ENCODE peak calls at places on chromosomes 16 and 17, in seven cellular contexts. Y is GM12865, J is astrocyte of the spinal cord, B is psoas muscle, N is choroid plexus epithelial cell, X is NB4, O is ascending aorta. I is an unnamed sample.

GRCh38 chr17:835263-835662 is 53.1 kb downstream of the MRM3 start:
- DNase-seq in X (no peak), O (no peak), J (peak), B (peak), N (peak), Y (no peak), I (no peak)

GRCh38 chr17:31564883-31565297 is 173.4 kb downstream of the RAB11FIP4 start:
- DNase-seq in J (peak), X (peak), Y (no peak), B (no peak), O (no peak), N (peak), I (no peak)

GRCh38 chr17:7780736-7781135 is 53.3 kb upstream of the KDM6B start:
- DNase-seq in B (no peak), J (no peak), O (no peak), X (no peak), N (no peak), Y (no peak), I (no peak)

GRCh38 chr16:84514295-84514873 is 9.9 kb upstream of the MEAK7 start:
- DNase-seq in J (no peak), B (no peak), X (no peak), O (no peak), N (no peak), Y (no peak), I (no peak)

GRCh38 chr16:73546351-73546845 is 498.5 kb upstream of the ZFHX3 start:
- DNase-seq in J (no peak), N (no peak), Y (no peak), X (no peak), O (no peak), B (no peak), I (no peak)

GRCh38 chr16:27972500-27972899 is 91.0 kb downstream of the GSG1L start:
- DNase-seq in N (peak), X (peak), O (peak), Y (peak), B (no peak), J (peak), I (peak)

GRCh38 chr17:4585203-4585939 is 1.0 kb downstream of the SMTNL2 start:
- DNase-seq in J (no peak), B (peak), N (no peak), O (no peak), X (no peak), Y (no peak), I (no peak)

GRCh38 chr17:1271020-1271423 is 778 bp downstream of the BHLHA9 start:
- DNase-seq in B (no peak), N (no peak), J (no peak), Y (no peak), O (no peak), X (no peak), I (no peak)

GRCh38 chr17:46159686-46160085 is 33.5 kb downstream of the KANSL1 start:
- DNase-seq in N (peak), B (no peak), X (no peak), J (peak), O (no peak), Y (no peak), I (no peak)

GRCh38 chr16:29900888-29901606 is 759 bp downstream of the ASPHD1 start:
- DNase-seq in B (no peak), X (no peak), N (peak), Y (no peak), J (no peak), O (no peak), I (no peak)

GRCh38 chr16:19132898-19133297 is 19.1 kb downstream of the ITPRIPL2 start:
- DNase-seq in N (no peak), B (no peak), Y (peak), O (no peak), J (no peak), X (no peak), I (no peak)

GRCh38 chr17:38444151-38444550 is 15.9 kb downstream of the ARHGAP23 start:
- DNase-seq in X (peak), N (peak), B (peak), O (peak), Y (peak), J (peak), I (peak)

GRCh38 chr17:80694992-80695912 is 150.6 kb downstream of the RPTOR start:
- DNase-seq in B (no peak), Y (no peak), O (no peak), X (no peak), N (no peak), J (no peak), I (no peak)

GRCh38 chr17:57294629-57295501 is 38.5 kb downstream of the MSI2 start:
- DNase-seq in N (peak), B (peak), Y (no peak), J (peak), X (peak), O (no peak), I (no peak)

GRCh38 chr16:15946257-15947044 is 3.0 kb upstream of the ABCC1 start:
- DNase-seq in O (no peak), J (peak), Y (no peak), N (peak), B (no peak), X (no peak), I (no peak)

GRCh38 chr17:20955437-20956323 is 87.1 kb downstream of the USP22 start:
- DNase-seq in X (no peak), O (no peak), B (peak), Y (no peak), N (peak), J (peak), I (no peak)

GRCh38 chr16:80158766-80159165 is 382.0 kb upstream of the DYNLRB2 start:
- DNase-seq in B (no peak), X (no peak), N (peak), Y (no peak), J (peak), O (no peak), I (no peak)

GRCh38 chr17:50147841-50148225 is 2.6 kb downstream of the PPP1R9B start:
- DNase-seq in Y (peak), J (no peak), X (no peak), N (no peak), B (no peak), O (peak), I (no peak)
- H3K4me3 ChIP-seq in Y (peak), J (peak), X (peak), N (peak), B (peak), O (peak), I (peak)

DNA sequence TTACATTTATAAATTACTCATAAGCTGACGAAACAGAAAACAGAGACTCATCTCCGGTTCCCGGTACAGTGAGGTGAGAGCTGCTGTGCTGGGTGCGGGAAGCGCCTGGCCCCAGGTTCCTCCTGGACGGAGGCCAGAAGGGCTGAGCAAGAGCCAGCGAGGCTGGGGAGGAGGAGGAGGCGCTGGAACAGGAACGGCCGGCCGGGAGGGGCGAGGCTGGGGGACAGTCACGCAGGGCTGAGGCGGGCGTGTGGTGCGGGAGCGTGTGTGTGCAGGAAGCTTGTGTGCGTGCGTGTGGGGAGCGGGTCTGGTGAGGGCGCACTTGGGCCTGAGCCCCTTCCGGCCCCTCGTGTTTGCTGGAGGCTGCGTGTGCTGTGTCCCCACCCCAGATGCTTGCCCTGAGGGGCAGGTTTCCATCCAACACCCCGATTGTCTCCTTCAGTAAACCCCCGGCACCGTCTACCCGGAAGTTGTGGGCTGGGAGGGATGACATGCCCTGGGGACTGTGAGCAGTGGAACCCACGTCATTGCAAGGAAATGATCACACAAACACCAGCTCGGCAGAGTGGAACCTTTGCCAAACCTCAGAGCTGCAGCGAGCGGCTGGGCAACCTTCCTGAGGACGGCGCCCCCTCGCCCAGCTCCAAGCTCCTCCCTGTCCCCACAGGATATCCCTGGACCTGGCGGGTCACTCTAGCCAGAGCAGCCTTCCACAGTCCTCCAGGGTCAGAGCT is 19.4 kb downstream of the CD7 start:
- DNase-seq in J (peak), N (peak), B (peak), Y (peak), X (peak), O (peak), I (peak)
- H3K4me3 ChIP-seq in J (peak), N (peak), B (peak), Y (peak), X (peak), O (peak), I (peak)

DNA sequence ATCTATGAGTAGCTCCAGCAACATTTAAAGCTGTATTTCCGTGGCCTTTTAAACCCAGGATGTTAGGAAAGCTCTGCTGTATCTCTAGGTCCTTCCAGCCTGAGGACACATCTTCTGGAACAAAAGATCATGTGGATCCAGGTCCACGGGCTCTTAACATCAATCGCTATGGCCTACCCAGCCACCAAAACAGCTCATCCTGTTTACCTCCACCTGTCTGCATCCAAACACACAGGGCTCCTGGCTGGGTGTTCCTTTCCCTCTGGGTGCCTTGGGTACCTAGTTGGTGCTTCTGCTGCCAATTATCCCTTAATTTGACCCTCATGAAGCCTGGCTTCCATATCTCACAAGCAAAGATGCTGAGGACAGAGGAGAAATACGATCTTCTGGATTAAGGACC is 7.0 kb downstream of the PMP22 start:
- DNase-seq in J (no peak), B (no peak), O (no peak), Y (no peak), X (no peak), N (no peak), I (no peak)
- H3K4me3 ChIP-seq in J (no peak), B (peak), O (no peak), Y (no peak), X (no peak), N (no peak), I (no peak)

GRCh38 chr17:82890339-82890730 is 50.5 kb upstream of the ZNF750 start:
- DNase-seq in J (no peak), B (no peak), X (no peak), N (no peak), O (no peak), Y (no peak), I (no peak)

GRCh38 chr17:82887255-82888164 is 47.7 kb upstream of the ZNF750 start:
- DNase-seq in B (no peak), X (peak), J (no peak), O (no peak), Y (no peak), N (peak), I (no peak)

GRCh38 chr17:82890926-82891678 is 51.3 kb upstream of the ZNF750 start:
- DNase-seq in J (no peak), B (no peak), O (no peak), N (no peak), X (no peak), Y (no peak), I (no peak)

GRCh38 chr17:82889496-82890338 is 49.9 kb upstream of the ZNF750 start:
- DNase-seq in B (no peak), X (no peak), Y (no peak), N (no peak), O (no peak), J (no peak), I (no peak)

DNA sequence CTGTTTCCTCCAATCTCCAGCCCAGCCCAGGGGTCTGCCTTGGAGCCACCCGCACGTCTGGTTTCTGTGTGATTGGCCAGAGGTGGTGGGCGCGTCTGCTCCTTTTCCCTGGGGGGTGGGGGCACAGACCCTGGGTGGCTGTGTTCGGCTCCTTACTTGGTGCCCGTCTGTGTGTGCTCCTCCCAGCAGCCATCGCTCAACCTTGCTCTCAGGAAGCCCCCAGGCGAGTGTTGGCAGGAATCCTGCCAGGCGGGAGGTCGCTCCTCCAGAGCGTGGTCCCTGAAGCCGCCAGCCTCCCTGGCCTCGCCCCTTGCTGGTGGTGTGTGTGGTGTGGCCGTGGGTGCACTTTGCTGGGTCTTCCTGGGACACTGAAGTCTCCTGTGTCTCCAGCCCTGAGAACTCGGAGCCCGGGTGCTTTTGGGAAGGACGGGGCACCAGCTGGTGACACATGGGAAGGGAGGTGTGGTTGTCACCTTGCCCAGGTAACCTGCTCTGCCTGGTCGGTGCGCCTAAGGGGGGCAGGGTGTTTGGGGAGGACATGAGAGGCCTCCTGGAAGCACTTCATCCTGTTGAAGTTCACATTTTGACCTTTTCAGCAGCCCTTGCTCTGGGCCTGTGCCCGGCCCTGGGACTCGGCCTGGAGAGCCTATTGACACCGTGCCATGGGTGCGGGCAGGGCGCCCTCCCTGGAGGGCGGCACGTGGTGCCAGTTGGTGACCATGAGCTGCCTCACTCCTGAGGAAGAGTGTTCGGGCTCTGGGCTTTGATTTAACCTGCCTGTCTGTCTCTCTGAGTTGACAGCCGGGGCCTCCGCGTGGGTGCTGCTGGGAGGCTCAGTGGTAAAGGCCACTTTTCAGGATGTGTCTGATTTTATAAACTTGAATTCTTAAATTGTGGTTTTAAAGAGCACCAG is 49.0 kb upstream of the ZNF750 start:
- DNase-seq in Y (no peak), O (no peak), X (no peak), N (no peak), B (peak), J (no peak), I (no peak)
- H3K4me3 ChIP-seq in Y (no peak), O (no peak), X (no peak), N (no peak), B (no peak), J (no peak), I (no peak)

DNA sequence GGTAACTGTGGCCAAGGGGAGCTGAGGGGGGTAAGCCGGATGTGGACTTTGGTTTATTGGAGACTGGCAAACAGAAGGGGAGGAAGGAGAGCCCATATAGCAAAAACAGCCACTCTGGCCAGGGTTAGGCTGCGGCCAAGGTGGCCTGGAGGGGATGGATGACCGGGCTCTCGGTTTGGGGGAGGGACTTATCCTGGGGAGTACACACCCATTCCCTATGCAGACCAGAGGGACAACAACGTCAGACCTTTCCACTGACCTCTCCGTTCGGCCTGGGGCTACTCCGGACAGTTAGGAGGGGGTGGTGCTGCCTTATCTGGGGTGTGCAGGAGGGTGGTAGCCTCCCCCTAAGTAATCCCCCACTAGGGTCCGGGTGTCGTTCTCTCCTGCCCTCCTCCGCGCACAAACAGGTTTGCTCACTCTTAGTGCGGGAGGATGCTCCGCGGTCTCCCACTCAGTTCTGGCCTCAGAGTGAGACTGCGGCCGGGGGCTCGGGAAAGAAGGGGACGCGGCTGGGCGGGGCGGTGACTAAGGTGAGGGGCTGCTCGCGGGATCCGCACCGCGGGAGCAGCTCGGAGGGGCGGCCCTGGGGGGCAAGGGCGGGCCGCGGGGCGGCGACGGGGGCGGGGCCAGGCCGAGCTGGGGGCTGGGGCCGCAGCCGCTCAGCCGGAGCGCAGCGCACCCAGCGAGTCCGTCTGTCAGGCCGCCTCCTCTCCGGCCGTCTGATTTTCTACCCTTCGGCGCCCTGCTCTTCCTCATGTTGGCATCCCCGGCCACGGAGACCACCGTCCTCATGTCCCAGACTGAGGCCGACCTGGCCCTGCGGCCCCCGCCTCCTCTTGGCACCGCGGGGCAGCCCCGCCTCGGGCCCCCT is at the start of gene WNK4:
- DNase-seq in B (no peak), X (no peak), J (peak), N (no peak), Y (no peak), O (no peak), I (no peak)
- H3K4me3 ChIP-seq in B (peak), X (no peak), J (peak), N (peak), Y (no peak), O (peak), I (no peak)

GRCh38 chr17:48084932-48085331 is 16.3 kb downstream of the CBX1 start:
- DNase-seq in N (no peak), X (no peak), O (no peak), B (no peak), J (no peak), Y (no peak), I (no peak)
- H3K4me3 ChIP-seq in N (no peak), X (no peak), O (no peak), B (no peak), J (no peak), Y (no peak), I (no peak)

GRCh38 chr17:43016216-43016615 is 6.0 kb downstream of the VAT1 start:
- DNase-seq in O (no peak), N (no peak), X (no peak), B (no peak), J (no peak), Y (no peak), I (no peak)
- H3K4me3 ChIP-seq in O (no peak), N (no peak), X (no peak), B (no peak), J (no peak), Y (no peak), I (no peak)

DNA sequence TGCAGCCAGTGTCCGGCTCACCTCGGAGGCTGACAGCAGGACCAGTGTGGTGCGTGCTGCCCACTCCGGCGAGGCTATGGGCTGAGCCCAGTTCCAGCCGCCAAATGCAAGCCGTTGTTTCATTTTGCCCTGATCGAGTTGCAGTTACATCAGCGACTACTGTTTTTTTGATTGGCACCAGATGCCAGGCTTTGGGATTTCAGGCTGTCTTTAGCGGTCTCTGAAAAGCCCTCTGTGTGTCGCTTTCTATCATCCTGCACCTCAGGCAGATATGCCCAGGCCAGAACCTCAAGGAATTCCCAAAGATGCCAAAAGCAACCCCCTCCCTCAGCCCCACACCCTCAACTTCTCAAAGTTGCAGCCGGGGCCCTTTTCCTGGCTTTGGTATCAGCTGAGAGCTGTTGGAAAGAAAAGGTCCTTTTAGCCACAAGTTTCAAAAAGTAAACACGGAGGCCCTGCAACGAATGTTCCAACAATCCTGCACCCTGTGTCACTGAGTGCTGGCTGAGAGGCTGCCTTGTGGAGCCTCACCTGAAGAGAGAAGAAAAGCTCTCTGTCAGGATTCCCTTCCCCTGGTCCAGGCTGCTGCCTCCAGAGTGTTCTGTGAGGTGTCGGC is 58.9 kb downstream of the WWP2 start:
- DNase-seq in X (no peak), Y (no peak), O (peak), B (peak), N (no peak), J (no peak), I (no peak)
- H3K4me3 ChIP-seq in X (no peak), Y (no peak), O (peak), B (peak), N (no peak), J (no peak), I (no peak)

DNA sequence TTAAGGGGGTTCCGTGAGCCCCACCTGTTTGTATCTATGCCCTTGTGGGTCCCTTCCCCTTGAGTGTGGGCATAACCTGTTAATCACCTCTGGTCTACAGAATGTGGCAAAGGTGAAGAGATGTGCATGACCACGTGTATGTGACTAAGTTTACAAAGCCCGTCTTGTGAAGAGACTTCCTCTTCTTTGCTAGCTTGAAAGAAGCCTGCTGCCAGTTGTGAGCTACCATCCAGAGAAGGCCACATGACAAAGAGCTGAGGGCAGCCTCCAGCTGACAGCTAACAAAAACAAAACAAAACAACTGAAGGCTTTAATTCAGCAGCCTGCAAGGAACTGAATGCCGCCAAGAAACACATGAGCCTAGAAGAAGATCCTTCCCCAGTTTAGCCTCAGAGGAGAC is 112.0 kb downstream of the AXIN2 start:
- DNase-seq in J (no peak), X (no peak), Y (no peak), N (no peak), B (no peak), O (no peak), I (no peak)
- H3K4me3 ChIP-seq in J (no peak), X (no peak), Y (no peak), N (no peak), B (no peak), O (no peak), I (no peak)